ENCODE peak calls at places on chromosomes 6 and 20, in nine cellular contexts. R, X, O, F, Z, D, V, K and Y are unnamed samples.

GRCh38 chr6:73556796-73557195 is 36.0 kb upstream of the EEF1A1 start:
- DNase-seq in R (no peak), X (no peak), O (no peak), F (no peak), Z (no peak), D (no peak), V (no peak), K (no peak), Y (no peak)

GRCh38 chr6:4004249-4004648 is 74.7 kb downstream of the FAM217A start:
- DNase-seq in R (no peak), X (no peak), O (no peak), F (no peak), Z (no peak), D (no peak), V (no peak), K (no peak), Y (no peak)

GRCh38 chr6:6918216-6918983 is 189.4 kb upstream of the RREB1 start:
- DNase-seq in R (no peak), X (peak), O (no peak), F (peak), Z (peak), D (peak), V (no peak), K (peak), Y (peak)

GRCh38 chr6:37731888-37732287 is 34.2 kb upstream of the MDGA1 start:
- DNase-seq in R (peak), X (no peak), O (no peak), F (peak), Z (no peak), D (no peak), V (no peak), K (no peak), Y (no peak)

GRCh38 chr6:11271228-11271627 is 38.8 kb upstream of the NEDD9 start:
- DNase-seq in R (no peak), X (no peak), O (no peak), F (no peak), Z (no peak), D (no peak), V (no peak), K (no peak), Y (no peak)

GRCh38 chr20:58406422-58407001 is 17.5 kb downstream of the VAPB start:
- DNase-seq in R (no peak), X (no peak), O (no peak), F (no peak), Z (peak), D (peak), V (no peak), K (no peak), Y (no peak)

GRCh38 chr6:132401120-132401940 is at the start of gene MOXD1:
- DNase-seq in R (peak), X (peak), O (peak), F (no peak), Z (peak), D (peak), V (no peak), K (peak), Y (no peak)

GRCh38 chr6:104969108-104969507 is 12.2 kb downstream of the LIN28B start:
- DNase-seq in R (no peak), X (no peak), O (no peak), F (no peak), Z (no peak), D (no peak), V (no peak), K (no peak), Y (no peak)

GRCh38 chr6:133130863-133131262 is 110.3 kb upstream of the EYA4 start:
- DNase-seq in R (peak), X (no peak), O (no peak), F (no peak), Z (no peak), D (peak), V (no peak), K (peak), Y (peak)

GRCh38 chr20:62743777-62744317 is 35.2 kb downstream of the NTSR1 start:
- DNase-seq in R (no peak), X (no peak), O (no peak), F (no peak), Z (no peak), D (no peak), V (no peak), K (no peak), Y (no peak)

GRCh38 chr20:19412254-19412653 is 199.8 kb downstream of the SLC24A3 start:
- DNase-seq in R (no peak), X (no peak), O (no peak), F (no peak), Z (no peak), D (no peak), V (no peak), K (no peak), Y (no peak)

GRCh38 chr6:122696853-122697252 is 82.7 kb upstream of the FABP7 start:
- DNase-seq in R (no peak), X (no peak), O (no peak), F (no peak), Z (peak), D (peak), V (no peak), K (peak), Y (no peak)

GRCh38 chr20:23034721-23035671 is at the start of gene SSTR4:
- DNase-seq in R (no peak), X (no peak), O (no peak), F (no peak), Z (no peak), D (no peak), V (no peak), K (no peak), Y (no peak)

GRCh38 chr20:44704551-44704971 is 10.6 kb upstream of the CCN5 start:
- DNase-seq in R (no peak), X (peak), O (peak), F (no peak), Z (peak), D (peak), V (no peak), K (peak), Y (no peak)

GRCh38 chr6:6074190-6074589 is 67.5 kb upstream of the NRN1 start:
- DNase-seq in R (no peak), X (no peak), O (no peak), F (no peak), Z (no peak), D (no peak), V (no peak), K (no peak), Y (no peak)

GRCh38 chr20:12928755-12929401 is 79.9 kb upstream of the SPTLC3 start:
- DNase-seq in R (no peak), X (peak), O (peak), F (no peak), Z (peak), D (peak), V (peak), K (peak), Y (peak)

GRCh38 chr6:24537771-24538385 is 43.1 kb downstream of the ALDH5A1 start:
- DNase-seq in R (no peak), X (no peak), O (no peak), F (no peak), Z (peak), D (no peak), V (no peak), K (no peak), Y (no peak)

GRCh38 chr6:5067305-5067704 is 17.8 kb upstream of the PPP1R3G start:
- DNase-seq in R (no peak), X (no peak), O (no peak), F (no peak), Z (no peak), D (no peak), V (no peak), K (no peak), Y (no peak)

GRCh38 chr20:20465259-20465658 is 97.4 kb downstream of the INSM1 start:
- DNase-seq in R (peak), X (no peak), O (no peak), F (no peak), Z (no peak), D (no peak), V (no peak), K (no peak), Y (no peak)

GRCh38 chr6:157655139-157655538 is 167.9 kb upstream of the SNX9 start:
- DNase-seq in R (no peak), X (no peak), O (no peak), F (no peak), Z (no peak), D (no peak), V (no peak), K (no peak), Y (no peak)

GRCh38 chr20:12030470-12030869 is 112.8 kb downstream of the BTBD3 start:
- DNase-seq in R (no peak), X (no peak), O (no peak), F (no peak), Z (no peak), D (no peak), V (no peak), K (no peak), Y (no peak)

GRCh38 chr20:63937596-63937995 is 18.6 kb downstream of the UCKL1 start:
- DNase-seq in R (no peak), X (no peak), O (no peak), F (no peak), Z (no peak), D (no peak), V (no peak), K (no peak), Y (no peak)

GRCh38 chr6:106924699-106925523 is 49.6 kb downstream of the CD24 start:
- DNase-seq in R (peak), X (no peak), O (no peak), F (no peak), Z (no peak), D (no peak), V (no peak), K (no peak), Y (no peak)

GRCh38 chr20:42112161-42112560 is 494.0 kb upstream of the CHD6 start:
- DNase-seq in R (no peak), X (no peak), O (no peak), F (no peak), Z (no peak), D (no peak), V (no peak), K (no peak), Y (no peak)

GRCh38 chr6:77026341-77026740 is 436.9 kb downstream of the HTR1B start:
- DNase-seq in R (no peak), X (no peak), O (no peak), F (no peak), Z (peak), D (no peak), V (no peak), K (no peak), Y (no peak)

GRCh38 chr20:48398506-48399449 is 429.0 kb downstream of the PREX1 start:
- DNase-seq in R (no peak), X (no peak), O (no peak), F (no peak), Z (no peak), D (no peak), V (no peak), K (no peak), Y (no peak)

GRCh38 chr6:80642452-80642851 is 536.0 kb downstream of the BCKDHB start:
- DNase-seq in R (no peak), X (peak), O (no peak), F (no peak), Z (peak), D (no peak), V (no peak), K (peak), Y (no peak)

GRCh38 chr20:51533291-51534172 is 9.0 kb downstream of the NFATC2 start:
- DNase-seq in R (no peak), X (peak), O (peak), F (no peak), Z (peak), D (peak), V (no peak), K (peak), Y (no peak)

GRCh38 chr20:45919536-45919933 is 7.6 kb upstream of the PLTP start:
- DNase-seq in R (no peak), X (peak), O (no peak), F (no peak), Z (peak), D (no peak), V (no peak), K (no peak), Y (no peak)

GRCh38 chr6:160005861-160006540 is 37.1 kb downstream of the IGF2R start:
- DNase-seq in R (peak), X (peak), O (peak), F (no peak), Z (no peak), D (no peak), V (no peak), K (no peak), Y (no peak)

GRCh38 chr6:125913864-125914351 is 42.7 kb upstream of the HINT3 start:
- DNase-seq in R (no peak), X (peak), O (peak), F (no peak), Z (peak), D (peak), V (no peak), K (peak), Y (peak)

GRCh38 chr6:41652876-41653641 is 14.8 kb downstream of the MDFI start:
- DNase-seq in R (no peak), X (no peak), O (no peak), F (no peak), Z (peak), D (no peak), V (no peak), K (no peak), Y (no peak)